ENCODE peak calls at places on chromosome 13, in six cellular contexts. T is GOT3; E is CD8-positive, alpha-beta T cell; U is OCI-LY7; F is T-cell; P is stromal cell of bone marrow. Q is an unnamed sample.

GRCh38 chr13:44410328-44410859 is 36.8 kb downstream of the SERP2 start:
- DNase-seq in T (no peak), E (no peak), U (peak), F (no peak), P (no peak), Q (peak)

GRCh38 chr13:105343134-105343806 is 1192.2 kb downstream of the EFNB2 start:
- DNase-seq in T (no peak), E (no peak), U (no peak), F (no peak), P (peak), Q (no peak)

GRCh38 chr13:48985751-48986150 is 10.0 kb downstream of the FNDC3A start:
- DNase-seq in T (no peak), E (no peak), U (no peak), F (no peak), P (no peak), Q (no peak)

GRCh38 chr13:98482476-98483444 is 94.1 kb downstream of the STK24 start:
- DNase-seq in T (no peak), E (no peak), U (peak), F (no peak), P (peak), Q (no peak)

GRCh38 chr13:46961719-46962118 is 64.9 kb upstream of the HTR2A start:
- DNase-seq in T (no peak), E (no peak), U (no peak), F (no peak), P (peak), Q (no peak)

GRCh38 chr13:24985102-24985501 is 110.8 kb upstream of the PABPC3 start:
- DNase-seq in T (no peak), E (no peak), U (no peak), F (no peak), P (no peak), Q (no peak)

GRCh38 chr13:91247768-91248167 is 99.7 kb upstream of the MIR17HG start:
- DNase-seq in T (no peak), E (no peak), U (peak), F (no peak), P (no peak), Q (peak)

GRCh38 chr13:79631260-79631659 is 150.3 kb downstream of the NDFIP2 start:
- DNase-seq in T (no peak), E (no peak), U (no peak), F (no peak), P (peak), Q (peak)

GRCh38 chr13:101869553-101869952 is 417.1 kb downstream of the ITGBL1 start:
- DNase-seq in T (no peak), E (no peak), U (no peak), F (no peak), P (no peak), Q (no peak)

GRCh38 chr13:29319451-29319850 is 276.0 kb downstream of the SLC7A1 start:
- DNase-seq in T (no peak), E (no peak), U (no peak), F (no peak), P (no peak), Q (no peak)

GRCh38 chr13:113002206-113002821 is 33.3 kb downstream of the MCF2L start:
- DNase-seq in T (no peak), E (no peak), U (no peak), F (no peak), P (no peak), Q (peak)

GRCh38 chr13:113179374-113180230 is 21.2 kb downstream of the PROZ start:
- DNase-seq in T (no peak), E (no peak), U (no peak), F (peak), P (no peak), Q (no peak)

GRCh38 chr13:38880397-38880796 is 110.2 kb downstream of the STOML3 start:
- DNase-seq in T (no peak), E (no peak), U (no peak), F (no peak), P (no peak), Q (no peak)

GRCh38 chr13:49000247-49000646 is 24.5 kb downstream of the FNDC3A start:
- DNase-seq in T (no peak), E (no peak), U (no peak), F (no peak), P (no peak), Q (no peak)